ENCODE peak calls at places on chromosomes 11 and 22, in seven cellular contexts. A, M, Y, T, S, G and P are unnamed samples.
A peak's percentile ranks its signal among the peaks of the same experiment; 100 is the strongest.

GRCh38 chr11:35619754-35620640 is 1.7 kb downstream of the FJX1 start:
- DNase-seq in M (peak; percentile 67), Y (no peak), S (no peak), T (peak; percentile 1), G (peak; percentile 89), A (peak; percentile 40), P (peak; percentile 52)

GRCh38 chr22:48585916-48586798 is 1241.5 kb downstream of the BRD1 start:
- DNase-seq in T (no peak), G (no peak), Y (no peak), M (no peak), A (no peak), S (no peak), P (no peak)

GRCh38 chr11:1747753-1748466 is 2.5 kb downstream of the IFITM10 start:
- DNase-seq in A (no peak), M (peak; percentile 63), S (no peak), T (no peak), G (no peak), Y (no peak), P (peak; percentile 90)

GRCh38 chr22:39349967-39350802 is at the start of gene SYNGR1:
- DNase-seq in G (peak; percentile 29), S (no peak), Y (no peak), T (no peak), A (peak; percentile 46), M (peak; percentile 3), P (peak; percentile 61)

GRCh38 chr11:79168530-79169110 is 272.2 kb downstream of the TENM4 start:
- DNase-seq in S (no peak), Y (no peak), T (no peak), G (no peak), M (no peak), A (no peak), P (no peak)

GRCh38 chr11:71305451-71306125 is 53.2 kb upstream of the SHANK2 start:
- DNase-seq in A (no peak), T (no peak), M (no peak), G (no peak), S (no peak), Y (no peak), P (no peak)

GRCh38 chr11:123521930-123522329 is 91.9 kb downstream of the GRAMD1B start:
- DNase-seq in G (no peak), S (no peak), M (no peak), A (no peak), T (no peak), Y (no peak), P (no peak)

GRCh38 chr11:72831521-72832300 is 17.5 kb downstream of the ATG16L2 start:
- DNase-seq in G (peak; percentile 83), S (peak; percentile 85), Y (peak; percentile 64), T (peak; percentile 46), A (peak; percentile 89), M (peak; percentile 81), P (peak; percentile 89)

GRCh38 chr11:125457814-125458343 is 38.2 kb downstream of the FEZ1 start:
- DNase-seq in S (peak; percentile 89), Y (no peak), A (peak; percentile 61), G (no peak), T (no peak), M (peak; percentile 85), P (peak; percentile 78)

GRCh38 chr22:30185129-30185528 is 61.4 kb downstream of the LIF start:
- DNase-seq in A (no peak), Y (no peak), M (no peak), G (no peak), S (no peak), T (no peak), P (no peak)

GRCh38 chr11:108959874-108960273 is 295.0 kb downstream of the DDX10 start:
- DNase-seq in G (no peak), T (no peak), A (no peak), Y (no peak), S (no peak), M (peak; percentile 53), P (no peak)

GRCh38 chr11:77101043-77101537 is 1.6 kb upstream of the OMP start:
- DNase-seq in Y (no peak), S (peak; percentile 42), T (no peak), A (no peak), G (peak; percentile 57), M (peak; percentile 30), P (no peak)

GRCh38 chr11:125005491-125005890 is 51.5 kb downstream of the CCDC15 start:
- DNase-seq in Y (no peak), S (no peak), A (no peak), M (no peak), G (no peak), T (no peak), P (no peak)

GRCh38 chr11:134363161-134363560 is 31.4 kb downstream of the GLB1L2 start:
- DNase-seq in M (no peak), T (no peak), Y (no peak), G (no peak), S (no peak), A (no peak), P (no peak)

GRCh38 chr11:27385245-27385644 is 22.2 kb upstream of the CCDC34 start:
- DNase-seq in G (peak; percentile 87), A (no peak), Y (no peak), M (peak; percentile 67), S (peak; percentile 86), T (no peak), P (no peak)

GRCh38 chr11:106695506-106695905 is 322.8 kb downstream of the GUCY1A2 start:
- DNase-seq in A (peak; percentile 10), G (peak; percentile 5), Y (no peak), S (peak; percentile 21), T (no peak), M (no peak), P (no peak)

GRCh38 chr11:83610996-83611395 is 324.8 kb upstream of the CCDC90B start:
- DNase-seq in A (no peak), Y (no peak), M (no peak), G (no peak), T (no peak), S (no peak), P (no peak)

GRCh38 chr11:1086171-1087102 is 11.8 kb downstream of the MUC2 start:
- DNase-seq in T (no peak), G (no peak), A (no peak), M (no peak), Y (no peak), S (no peak), P (no peak)

GRCh38 chr22:42500164-42500835 is 19.3 kb downstream of the RRP7A start:
- DNase-seq in S (peak; percentile 76), T (peak; percentile 71), G (peak; percentile 56), A (peak; percentile 70), M (peak; percentile 18), Y (no peak), P (peak; percentile 77)

GRCh38 chr11:94504689-94505293 is 7.5 kb upstream of the C11orf97 start:
- DNase-seq in S (peak; percentile 65), G (peak; percentile 73), T (no peak), Y (peak; percentile 62), M (peak; percentile 66), A (peak; percentile 68), P (peak; percentile 56)

GRCh38 chr11:60955566-60955965 is 3.6 kb upstream of the SLC15A3 start:
- DNase-seq in G (no peak), S (no peak), M (no peak), T (no peak), A (no peak), Y (peak; percentile 93), P (no peak)

GRCh38 chr22:26957176-26957575 is 299.8 kb downstream of the MIAT start:
- DNase-seq in T (no peak), Y (no peak), A (no peak), M (no peak), S (no peak), G (no peak), P (no peak)

GRCh38 chr22:29266564-29267461 is 968 bp downstream of the RHBDD3 start:
- DNase-seq in G (peak; percentile 35), Y (no peak), S (peak; percentile 52), T (no peak), A (no peak), M (peak; percentile 20), P (no peak)

GRCh38 chr11:61908730-61909622 is 8.4 kb downstream of the RAB3IL1 start:
- DNase-seq in S (peak; percentile 47), G (no peak), T (no peak), A (peak; percentile 54), M (no peak), Y (no peak), P (no peak)

GRCh38 chr22:37519268-37520195 is at the start of gene CARD10:
- DNase-seq in Y (no peak), A (peak; percentile 74), G (peak; percentile 63), S (peak; percentile 42), T (no peak), M (no peak), P (no peak)

GRCh38 chr11:74642912-74643311 is 50.5 kb downstream of the POLD3 start:
- DNase-seq in G (no peak), A (no peak), Y (no peak), T (no peak), S (no peak), M (no peak), P (no peak)